ENCODE peak calls at places on chromosomes 16 and 17, in ten cellular contexts. E is activated T-helper 9 cell treated with anti-CD3 and anti-CD28 coated beads, Interleukin-2, amount 50 U/mL, for 16 hours; B is AG20443; L is progenitor cell of endocrine pancreas; I is Right ventricle myocardium superior; G is hippocampal formation; X is HFFc6; P is activated CD4-positive, alpha-beta T cell treated with anti-CD3 and anti-CD28 coated beads for 36 hours; V is activated CD8-positive, alpha-beta memory T cell treated with anti-CD3 and anti-CD28 coated beads for 1 hour; O is SK-N-DZ. S is an unnamed sample.

GRCh38 chr16:66204761-66205160 is 161.7 kb upstream of the CDH5 start:
- DNase-seq in E (no peak), B (peak; percentile 50), L (no peak), I (no peak), G (no peak), X (no peak), P (no peak), V (no peak), O (no peak), S (peak; percentile 72)

GRCh38 chr16:58426095-58426494 is 33.8 kb downstream of the GINS3 start:
- DNase-seq in E (no peak), B (no peak), L (no peak), I (no peak), G (peak; percentile 48), X (no peak), P (peak; percentile 36), V (peak; percentile 1), O (no peak), S (no peak)

GRCh38 chr17:8447816-8448215 is 12.1 kb downstream of the NDEL1 start:
- DNase-seq in E (no peak), B (no peak), L (no peak), I (no peak), G (no peak), X (no peak), P (no peak), V (no peak), O (no peak), S (no peak)

GRCh38 chr17:44442806-44443205 is 53.4 kb upstream of the ITGA2B start:
- DNase-seq in E (no peak), B (no peak), L (no peak), I (no peak), G (no peak), X (no peak), P (no peak), V (no peak), O (no peak), S (no peak)

GRCh38 chr17:40515491-40516041 is 14.1 kb upstream of the TNS4 start:
- DNase-seq in E (no peak), B (no peak), L (no peak), I (no peak), G (no peak), X (no peak), P (peak; percentile 75), V (no peak), O (no peak), S (no peak)

GRCh38 chr17:79573196-79573929 is 37.5 kb downstream of the RBFOX3 start:
- DNase-seq in E (no peak), B (no peak), L (no peak), I (no peak), G (no peak), X (no peak), P (no peak), V (no peak), O (no peak), S (no peak)

GRCh38 chr16:58025351-58026138 is at the start of gene MMP15:
- DNase-seq in E (peak; percentile 57), B (peak; percentile 84), L (peak; percentile 94), I (peak; percentile 88), G (peak; percentile 38), X (no peak), P (peak; percentile 77), V (peak; percentile 44), O (peak; percentile 81), S (peak; percentile 55)

GRCh38 chr17:74212262-74212912 is 984 bp upstream of the TTYH2 start:
- DNase-seq in E (no peak), B (no peak), L (no peak), I (peak; percentile 56), G (no peak), X (no peak), P (peak; percentile 50), V (no peak), O (no peak), S (no peak)

GRCh38 chr17:83012873-83013778 is 66.3 kb upstream of the METRNL start:
- DNase-seq in E (no peak), B (peak; percentile 79), L (no peak), I (no peak), G (no peak), X (peak; percentile 92), P (no peak), V (no peak), O (no peak), S (peak; percentile 88)

GRCh38 chr17:80069886-80070177 is 31.5 kb upstream of the GAA start:
- DNase-seq in E (no peak), B (peak; percentile 35), L (no peak), I (peak; percentile 60), G (no peak), X (no peak), P (no peak), V (no peak), O (no peak), S (no peak)

GRCh38 chr17:68627956-68628355 is 26.8 kb upstream of the FAM20A start:
- DNase-seq in E (no peak), B (no peak), L (no peak), I (no peak), G (no peak), X (no peak), P (no peak), V (no peak), O (no peak), S (no peak)

GRCh38 chr17:32264140-32264799 is 1.4 kb upstream of the RHBDL3 start:
- DNase-seq in E (no peak), B (no peak), L (no peak), I (no peak), G (no peak), X (no peak), P (no peak), V (no peak), O (no peak), S (no peak)

GRCh38 chr17:21279198-21279535 is 5.3 kb upstream of the MAP2K3 start:
- DNase-seq in E (no peak), B (no peak), L (no peak), I (no peak), G (no peak), X (no peak), P (no peak), V (no peak), O (no peak), S (no peak)

GRCh38 chr17:59671386-59671785 is 35.8 kb downstream of the PTRH2 start:
- DNase-seq in E (no peak), B (no peak), L (no peak), I (no peak), G (no peak), X (no peak), P (no peak), V (no peak), O (no peak), S (no peak)

GRCh38 chr17:77445030-77445907 is 304.5 kb downstream of the SEC14L1 start:
- DNase-seq in E (peak; percentile 70), B (peak; percentile 74), L (no peak), I (peak; percentile 77), G (no peak), X (peak; percentile 43), P (peak; percentile 90), V (peak; percentile 59), O (no peak), S (no peak)

GRCh38 chr17:60445144-60445543 is 22.9 kb downstream of the CHCT1 start:
- DNase-seq in E (no peak), B (no peak), L (no peak), I (no peak), G (no peak), X (no peak), P (no peak), V (no peak), O (no peak), S (no peak)

GRCh38 chr16:29231231-29231630 is 175.3 kb downstream of the NPIPB11 start:
- DNase-seq in E (no peak), B (peak; percentile 32), L (no peak), I (no peak), G (no peak), X (no peak), P (no peak), V (no peak), O (no peak), S (no peak)

GRCh38 chr17:6568186-6568758 is 11.9 kb upstream of the PITPNM3 start:
- DNase-seq in E (no peak), B (no peak), L (no peak), I (no peak), G (no peak), X (no peak), P (no peak), V (no peak), O (no peak), S (no peak)

GRCh38 chr16:12551530-12551929 is 252.2 kb downstream of the CPPED1 start:
- DNase-seq in E (no peak), B (no peak), L (no peak), I (no peak), G (no peak), X (no peak), P (no peak), V (no peak), O (no peak), S (no peak)

GRCh38 chr17:34299918-34300600 is 14.5 kb downstream of the CCL11 start:
- DNase-seq in E (no peak), B (peak; percentile 77), L (no peak), I (no peak), G (no peak), X (peak; percentile 63), P (no peak), V (no peak), O (no peak), S (peak; percentile 56)

GRCh38 chr16:5508371-5508770 is 410.8 kb upstream of the EEF2KMT start:
- DNase-seq in E (no peak), B (no peak), L (no peak), I (no peak), G (no peak), X (no peak), P (no peak), V (no peak), O (no peak), S (no peak)

GRCh38 chr16:51898872-51899271 is 648.1 kb downstream of the TOX3 start:
- DNase-seq in E (no peak), B (peak; percentile 14), L (no peak), I (no peak), G (no peak), X (no peak), P (no peak), V (no peak), O (no peak), S (no peak)

GRCh38 chr16:1261131-1261917 is 5.5 kb downstream of the TPSD1 start:
- DNase-seq in E (no peak), B (no peak), L (no peak), I (no peak), G (no peak), X (no peak), P (peak; percentile 42), V (no peak), O (no peak), S (no peak)

GRCh38 chr17:78658281-78658785 is 81.1 kb upstream of the DNAH17 start:
- DNase-seq in E (no peak), B (peak; percentile 70), L (no peak), I (no peak), G (no peak), X (peak; percentile 47), P (no peak), V (no peak), O (no peak), S (peak; percentile 81)

GRCh38 chr16:10749680-10750035 is 6.0 kb downstream of the NUBP1 start:
- DNase-seq in E (no peak), B (no peak), L (no peak), I (no peak), G (no peak), X (peak; percentile 3), P (peak; percentile 43), V (no peak), O (no peak), S (no peak)

GRCh38 chr16:84499638-84500037 is 4.8 kb downstream of the MEAK7 start:
- DNase-seq in E (no peak), B (no peak), L (no peak), I (no peak), G (no peak), X (no peak), P (no peak), V (no peak), O (no peak), S (no peak)

GRCh38 chr17:27376637-27377547 is 79.4 kb upstream of the KSR1 start:
- DNase-seq in E (no peak), B (no peak), L (no peak), I (no peak), G (no peak), X (peak; percentile 35), P (no peak), V (no peak), O (no peak), S (peak; percentile 59)

GRCh38 chr16:70253291-70254094 is 1.8 kb upstream of the EXOSC6 start:
- DNase-seq in E (no peak), B (peak; percentile 63), L (no peak), I (no peak), G (no peak), X (peak; percentile 24), P (peak; percentile 63), V (no peak), O (peak; percentile 38), S (peak; percentile 41)

S was measured in astrocyte of the spinal cord.